ENCODE peak calls at places on chromosomes 6 and 20, in six cellular contexts. W is CD4-positive, alpha-beta T cell; G is fibroblast of lung; V is mesothelial cell of epicardium; B is heart left ventricle; J is Calu3. A is an unnamed sample.

GRCh38 chr6:46993846-46994245 is 48.3 kb downstream of the ADGRF1 start:
- DNase-seq in W (no peak), G (peak), V (no peak), B (no peak), J (peak), A (no peak)

GRCh38 chr20:235891-236290 is 8.8 kb downstream of the DEFB129 start:
- DNase-seq in W (no peak), G (peak), V (no peak), B (no peak), J (peak), A (no peak)

GRCh38 chr6:5030596-5031136 is 26.8 kb upstream of the RPP40 start:
- DNase-seq in W (peak), G (peak), V (peak), B (peak), J (peak), A (peak)

GRCh38 chr6:89566930-89567634 is 71.5 kb downstream of the LYRM2 start:
- DNase-seq in W (no peak), G (peak), V (no peak), B (no peak), J (no peak), A (no peak)

GRCh38 chr6:6131492-6132109 is 124.9 kb upstream of the NRN1 start:
- DNase-seq in W (no peak), G (no peak), V (no peak), B (no peak), J (no peak), A (no peak)

GRCh38 chr6:161152904-161153662 is 120.8 kb downstream of the AGPAT4 start:
- DNase-seq in W (no peak), G (no peak), V (no peak), B (no peak), J (peak), A (peak)

GRCh38 chr6:110682460-110682853 is 132.8 kb downstream of the CDK19 start:
- DNase-seq in W (peak), G (peak), V (no peak), B (no peak), J (peak), A (peak)

GRCh38 chr6:21992178-21992967 is 304.5 kb downstream of the PRL start:
- DNase-seq in W (no peak), G (peak), V (no peak), B (no peak), J (no peak), A (no peak)

GRCh38 chr6:17584241-17584803 is 15.8 kb upstream of the FAM8A1 start:
- DNase-seq in W (no peak), G (peak), V (no peak), B (no peak), J (peak), A (no peak)

GRCh38 chr6:150323205-150323604 is 45.6 kb upstream of the IYD start:
- DNase-seq in W (no peak), G (no peak), V (no peak), B (no peak), J (no peak), A (no peak)

GRCh38 chr20:38196592-38196991 is 31.5 kb upstream of the TGM2 start:
- DNase-seq in W (no peak), G (no peak), V (no peak), B (peak), J (no peak), A (peak)

GRCh38 chr6:158963020-158963808 is 36.8 kb downstream of the RSPH3 start:
- DNase-seq in W (no peak), G (no peak), V (no peak), B (no peak), J (no peak), A (no peak)

GRCh38 chr6:122458087-122458486 is 13.5 kb downstream of the SERINC1 start:
- DNase-seq in W (no peak), G (no peak), V (no peak), B (no peak), J (no peak), A (no peak)

GRCh38 chr6:152642578-152643375 is 5.6 kb upstream of the SYNE1 start:
- DNase-seq in W (no peak), G (peak), V (no peak), B (peak), J (peak), A (peak)

GRCh38 chr6:17281100-17281496 is at the start of gene RBM24:
- DNase-seq in W (no peak), G (peak), V (peak), B (peak), J (peak), A (no peak)

GRCh38 chr20:61233590-61233989 is 18.5 kb upstream of the CDH4 start:
- DNase-seq in W (no peak), G (no peak), V (no peak), B (no peak), J (no peak), A (no peak)

GRCh38 chr20:20690676-20691476 is 21.6 kb downstream of the RALGAPA2 start:
- DNase-seq in W (no peak), G (no peak), V (no peak), B (no peak), J (no peak), A (no peak)

GRCh38 chr20:62831361-62831788 is 14.5 kb downstream of the COL9A3 start:
- DNase-seq in W (no peak), G (no peak), V (no peak), B (peak), J (peak), A (peak)

GRCh38 chr6:28266563-28266961 is 381 bp upstream of the ZSCAN26 start:
- DNase-seq in W (no peak), G (no peak), V (no peak), B (no peak), J (no peak), A (no peak)

GRCh38 chr20:61742097-61742805 is 323.4 kb downstream of the TAF4 start:
- DNase-seq in W (no peak), G (no peak), V (no peak), B (no peak), J (no peak), A (no peak)

GRCh38 chr6:144140859-144141258 is 9.5 kb upstream of the STX11 start:
- DNase-seq in W (no peak), G (no peak), V (no peak), B (no peak), J (no peak), A (no peak)

GRCh38 chr20:56504373-56505005 is 20.1 kb upstream of the FAM209A start:
- DNase-seq in W (peak), G (no peak), V (no peak), B (no peak), J (no peak), A (no peak)

GRCh38 chr20:10609276-10609675 is 64.5 kb downstream of the JAG1 start:
- DNase-seq in W (no peak), G (peak), V (no peak), B (no peak), J (no peak), A (no peak)

GRCh38 chr20:54199721-54200176 is 8.1 kb upstream of the PFDN4 start:
- DNase-seq in W (peak), G (peak), V (peak), B (peak), J (peak), A (peak)

GRCh38 chr20:41138217-41138526 is 829 bp downstream of the PLCG1 start:
- DNase-seq in W (no peak), G (peak), V (no peak), B (no peak), J (no peak), A (no peak)

GRCh38 chr20:47113362-47114118 is 218.9 kb downstream of the EYA2 start:
- DNase-seq in W (no peak), G (peak), V (no peak), B (no peak), J (no peak), A (no peak)

GRCh38 chr6:36851149-36851614 is 11.9 kb upstream of the CPNE5 start:
- DNase-seq in W (peak), G (peak), V (no peak), B (no peak), J (peak), A (peak)

GRCh38 chr20:58717278-58718091 is 24.9 kb downstream of the NPEPL1 start:
- DNase-seq in W (no peak), G (no peak), V (peak), B (peak), J (no peak), A (peak)

GRCh38 chr6:113219783-113220182 is 637.4 kb upstream of the MARCKS start:
- DNase-seq in W (no peak), G (no peak), V (no peak), B (no peak), J (no peak), A (no peak)

GRCh38 chr6:169763308-169763707 is 11.9 kb downstream of the ERMARD start:
- DNase-seq in W (no peak), G (no peak), V (no peak), B (no peak), J (no peak), A (no peak)

GRCh38 chr6:135887069-135887468 is 35.6 kb downstream of the PDE7B start:
- DNase-seq in W (no peak), G (no peak), V (no peak), B (no peak), J (no peak), A (no peak)

GRCh38 chr6:135888818-135889217 is 37.3 kb downstream of the PDE7B start:
- DNase-seq in W (no peak), G (no peak), V (no peak), B (no peak), J (no peak), A (no peak)

GRCh38 chr6:135883045-135883444 is 31.5 kb downstream of the PDE7B start:
- DNase-seq in W (no peak), G (no peak), V (no peak), B (no peak), J (no peak), A (no peak)

GRCh38 chr6:135880066-135880972 is 28.8 kb downstream of the PDE7B start:
- DNase-seq in W (peak), G (peak), V (no peak), B (no peak), J (no peak), A (no peak)

DNA sequence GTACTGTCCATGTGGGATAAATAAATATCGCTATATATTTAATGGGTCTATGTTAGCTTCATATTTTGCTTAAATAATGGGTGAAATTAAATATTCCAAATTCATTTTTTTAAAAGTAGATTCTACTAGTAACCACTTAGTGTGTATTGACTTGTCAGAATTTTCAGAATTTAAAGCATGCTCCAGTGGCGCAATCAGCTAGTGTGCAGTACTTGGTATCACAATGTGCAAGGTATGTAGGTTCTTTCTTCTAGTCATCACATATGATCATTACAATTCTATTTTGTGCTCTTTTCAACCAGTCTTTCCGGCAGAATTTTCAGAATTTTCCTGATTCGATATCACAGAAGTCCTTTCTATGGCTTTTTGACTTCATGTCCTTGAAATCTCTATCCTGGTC is 32.6 kb downstream of the PDE7B start:
- DNase-seq in W (no peak), G (no peak), V (no peak), B (no peak), J (no peak), A (no peak)
- TF ChIP-seq CTCF in W (no peak), G (no peak), V (no peak), B (no peak), J (no peak), A (no peak)

DNA sequence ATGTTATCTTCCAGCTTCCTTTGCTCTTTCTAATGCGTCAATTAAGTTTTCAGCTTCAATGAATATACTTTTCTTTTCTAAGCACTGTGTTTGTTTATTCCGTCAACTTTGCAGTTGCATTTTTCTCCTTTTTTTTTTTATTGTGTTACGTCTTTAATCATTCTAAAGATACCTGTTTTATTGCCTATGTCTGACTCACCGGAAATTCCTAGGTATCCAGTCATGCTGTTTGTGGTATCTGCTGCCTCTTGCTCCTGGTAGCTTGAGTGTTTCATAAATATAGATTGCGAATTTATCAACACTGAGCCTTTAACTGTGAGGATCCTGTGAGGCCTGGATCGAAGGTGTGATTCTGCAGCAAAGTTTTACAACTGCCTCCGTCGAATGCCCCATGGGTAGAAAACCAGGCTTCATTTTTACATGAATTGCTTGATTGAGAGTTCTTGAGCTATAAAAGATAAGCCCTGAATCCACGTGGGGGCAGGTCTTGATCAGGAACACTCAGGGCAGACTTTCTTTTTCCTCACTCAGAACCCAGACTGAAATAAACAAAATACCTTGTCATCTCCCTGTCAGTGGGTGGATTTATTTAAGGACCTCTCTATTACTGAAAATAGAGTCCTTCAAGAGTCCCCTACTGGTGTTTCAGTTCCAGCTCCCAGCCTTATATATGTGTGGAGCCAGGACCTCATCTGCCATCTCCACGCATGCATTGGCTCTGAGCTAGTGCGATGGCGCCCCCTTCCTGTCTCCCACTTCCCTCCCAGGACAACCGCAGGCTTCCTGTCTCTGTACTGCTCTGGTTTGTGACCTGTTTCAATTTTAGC is 60.1 kb upstream of the LRRC1 start:
- DNase-seq in W (no peak), G (peak), V (no peak), B (no peak), J (peak), A (peak)
- TF ChIP-seq CTCF in W (peak), G (peak), V (no peak), B (no peak), J (peak), A (no peak)

GRCh38 chr6:83138118-83138722 is 54.8 kb downstream of the PGM3 start:
- DNase-seq in W (no peak), G (no peak), V (no peak), B (no peak), J (no peak), A (no peak)

GRCh38 chr6:83138758-83139157 is 54.3 kb downstream of the PGM3 start:
- DNase-seq in W (no peak), G (no peak), V (no peak), B (no peak), J (no peak), A (no peak)
- TF ChIP-seq CTCF in W (no peak), G (no peak), V (no peak), B (no peak), J (no peak), A (no peak)

GRCh38 chr6:131199568-131200272 is 64.5 kb downstream of the AKAP7 start:
- DNase-seq in W (peak), G (peak), V (no peak), B (no peak), J (peak), A (no peak)
- TF ChIP-seq CTCF in W (peak), G (peak), V (peak), B (peak), J (peak), A (peak)